ENCODE peak calls at places on chromosomes 16 and 17, in ten cellular contexts. L, J, M, R, U, A, N, G, D and B are unnamed samples.

GRCh38 chr17:36899250-36900129 is 37.8 kb upstream of the LHX1 start:
- DNase-seq in D (no peak), G (no peak), L (no peak), U (no peak), M (no peak), A (no peak), J (no peak), N (no peak), R (no peak), B (no peak)

GRCh38 chr16:88333645-88334516 is 48.9 kb upstream of the ZNF469 start:
- DNase-seq in N (no peak), U (no peak), J (no peak), D (no peak), G (no peak), R (no peak), A (no peak), L (no peak), M (no peak), B (no peak)

GRCh38 chr16:10178079-10178478 is 4.1 kb downstream of the GRIN2A start:
- DNase-seq in L (peak), A (no peak), N (no peak), D (no peak), J (no peak), G (no peak), R (no peak), M (no peak), U (no peak), B (peak)

GRCh38 chr17:41510251-41511065 is 5.0 kb upstream of the KRT13 start:
- DNase-seq in G (no peak), N (no peak), J (no peak), U (no peak), A (no peak), R (no peak), L (no peak), M (no peak), D (no peak), B (no peak)

GRCh38 chr16:85067431-85067830 is 39.8 kb downstream of the KIAA0513 start:
- DNase-seq in G (no peak), R (no peak), L (no peak), J (no peak), D (no peak), N (no peak), A (no peak), U (no peak), M (no peak), B (no peak)

GRCh38 chr16:47940466-47940865 is 215.3 kb downstream of the ABCC12 start:
- DNase-seq in D (no peak), J (no peak), R (no peak), N (no peak), U (no peak), A (no peak), L (no peak), M (no peak), G (no peak), B (no peak)

GRCh38 chr16:88907768-88908167 is 41.3 kb upstream of the PABPN1L start:
- DNase-seq in R (no peak), M (no peak), L (peak), U (no peak), J (peak), N (no peak), D (no peak), G (no peak), A (no peak), B (peak)

GRCh38 chr17:71633391-71633849 is 487.4 kb upstream of the SOX9 start:
- DNase-seq in N (peak), L (peak), A (no peak), G (no peak), M (no peak), U (no peak), D (no peak), R (no peak), J (peak), B (peak)

GRCh38 chr16:89949756-89950155 is 1.2 kb downstream of the DEF8 start:
- DNase-seq in A (no peak), R (no peak), G (no peak), U (no peak), J (no peak), D (no peak), N (no peak), M (peak), L (no peak), B (no peak)

GRCh38 chr16:12917246-12917645 is 15.8 kb downstream of the SHISA9 start:
- DNase-seq in J (no peak), N (no peak), R (no peak), D (no peak), L (no peak), U (no peak), M (no peak), A (no peak), G (no peak), B (no peak)
- H3K27ac ChIP-seq in J (no peak), N (no peak), R (no peak), D (no peak), L (no peak), U (no peak), M (no peak), A (no peak), G (no peak), B (no peak)

GRCh38 chr16:66928702-66929388 is 3.5 kb upstream of the RRAD start:
- DNase-seq in G (no peak), J (peak), U (no peak), N (no peak), A (no peak), L (peak), M (peak), D (no peak), R (no peak), B (no peak)
- TF ChIP-seq CTCF in G (peak), J (peak), U (no peak), N (peak), A (no peak), L (peak), M (peak), D (peak), R (peak), B (no peak)

GRCh38 chr17:40312893-40313659 is 4.1 kb downstream of the RARA start:
- DNase-seq in G (peak), U (no peak), J (no peak), N (no peak), D (no peak), R (no peak), A (no peak), M (no peak), L (no peak), B (no peak)

GRCh38 chr17:40310882-40311391 is 2.0 kb downstream of the RARA start:
- DNase-seq in N (no peak), J (no peak), D (peak), G (peak), R (no peak), L (no peak), U (no peak), M (no peak), A (no peak), B (no peak)

GRCh38 chr17:40309938-40310510 is 1.0 kb downstream of the RARA start:
- DNase-seq in L (no peak), D (no peak), M (no peak), U (no peak), G (peak), R (no peak), N (no peak), J (no peak), A (no peak), B (no peak)

GRCh38 chr17:40312131-40312731 is 3.3 kb downstream of the RARA start:
- DNase-seq in D (peak), U (no peak), L (peak), N (no peak), M (no peak), A (no peak), J (no peak), R (no peak), G (peak), B (no peak)

DNA sequence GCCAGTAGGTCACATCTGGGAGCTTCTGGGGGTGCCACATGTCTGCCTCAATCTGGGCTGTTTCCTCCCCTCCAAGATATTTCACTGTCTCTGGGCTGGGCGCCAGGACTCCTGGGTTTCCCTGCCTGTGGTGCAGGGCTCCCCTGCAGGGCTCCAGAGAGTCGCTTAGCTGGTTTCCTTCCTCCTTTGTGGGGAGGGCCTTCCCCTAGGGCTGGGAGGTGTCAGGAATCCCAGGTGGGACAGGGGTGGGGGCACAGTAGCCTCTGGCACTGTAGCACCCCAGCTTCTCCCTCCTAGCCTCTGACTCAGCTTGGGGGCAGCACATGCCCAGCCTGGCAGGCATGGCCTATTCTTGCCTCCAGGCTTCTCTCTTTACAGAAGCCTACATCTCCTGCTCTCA is 2.6 kb downstream of the RARA start:
- DNase-seq in J (no peak), U (no peak), M (no peak), N (no peak), A (no peak), R (no peak), G (peak), L (peak), D (peak), B (peak)
- H3K27ac ChIP-seq in J (no peak), U (peak), M (no peak), N (peak), A (peak), R (peak), G (peak), L (peak), D (peak), B (peak)

GRCh38 chr16:31108035-31108793 is at the start of gene BCKDK:
- DNase-seq in G (peak), R (no peak), U (peak), D (peak), L (peak), N (peak), J (peak), A (peak), M (peak), B (peak)

GRCh38 chr16:31106509-31107464 is 1.4 kb upstream of the BCKDK start:
- DNase-seq in D (no peak), J (no peak), R (no peak), A (no peak), N (no peak), L (no peak), M (no peak), G (no peak), U (no peak), B (no peak)

GRCh38 chr16:31108794-31109558 is 790 bp downstream of the BCKDK start:
- DNase-seq in L (no peak), M (no peak), G (no peak), D (no peak), R (no peak), U (no peak), N (no peak), A (no peak), J (no peak), B (no peak)

GRCh38 chr16:31107465-31107867 is 720 bp upstream of the BCKDK start:
- DNase-seq in U (no peak), R (no peak), D (no peak), N (no peak), L (no peak), G (no peak), M (peak), J (no peak), A (no peak), B (no peak)

DNA sequence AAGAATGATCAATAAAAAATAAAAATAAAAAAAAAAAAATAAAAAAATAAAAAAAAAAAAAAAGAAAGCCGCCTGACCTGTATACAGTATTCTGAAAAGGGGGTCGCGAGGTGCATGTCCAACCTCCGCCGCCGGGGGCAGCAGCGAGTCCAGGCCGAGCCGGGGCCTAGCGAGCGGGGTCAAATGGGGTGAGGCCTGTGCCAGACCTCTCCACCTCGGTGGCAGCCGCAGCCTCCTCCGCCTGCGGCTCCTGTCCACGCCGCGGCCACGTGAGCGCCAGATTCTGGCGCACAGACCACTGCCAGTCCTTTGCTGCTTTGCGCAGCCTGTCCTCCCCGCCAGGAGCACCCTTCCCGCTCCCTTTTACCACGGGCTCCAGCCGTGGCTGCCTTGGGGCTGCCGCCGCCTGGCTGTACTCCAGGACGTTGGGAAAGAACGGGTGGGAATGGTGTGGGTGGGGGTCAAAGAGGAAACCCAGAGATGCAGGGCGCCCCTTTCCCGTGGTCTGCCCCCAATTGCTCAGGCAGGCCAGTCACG is 2.4 kb upstream of the BCKDK start:
- DNase-seq in J (no peak), U (peak), N (no peak), D (peak), G (peak), A (peak), R (no peak), L (peak), M (peak), B (no peak)
- TF ChIP-seq CTCF in J (peak), U (peak), N (peak), D (peak), G (peak), A (peak), R (peak), L (peak), M (peak), B (peak)

DNA sequence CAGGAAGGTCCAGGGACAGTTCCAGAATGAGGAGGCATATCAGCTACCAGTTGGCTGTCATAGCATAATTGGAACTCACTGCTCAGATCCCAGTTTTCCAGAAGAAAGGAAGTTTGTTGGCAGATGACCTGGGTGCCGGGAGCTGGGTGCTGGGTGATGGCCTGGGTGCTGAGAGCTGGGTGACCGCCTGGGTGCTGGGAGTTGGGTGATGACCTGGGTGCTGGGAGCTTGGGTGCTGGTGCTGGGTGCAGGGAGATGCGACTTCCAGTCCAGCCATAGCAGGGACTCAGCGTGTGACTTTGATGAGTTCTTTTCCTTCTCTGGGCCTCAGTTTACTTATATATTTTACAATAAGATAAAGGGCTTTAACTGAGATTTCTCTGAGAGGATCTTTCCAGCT is 18.0 kb downstream of the WSCD1 start:
- DNase-seq in L (no peak), J (no peak), G (no peak), M (no peak), A (no peak), N (no peak), R (no peak), D (no peak), U (no peak), B (no peak)
- H3K27ac ChIP-seq in L (no peak), J (no peak), G (no peak), M (no peak), A (no peak), N (no peak), R (no peak), D (no peak), U (no peak), B (no peak)

GRCh38 chr16:31455601-31456314 is 3.5 kb upstream of the ARMC5 start:
- DNase-seq in L (no peak), N (no peak), D (no peak), R (no peak), U (no peak), G (no peak), A (no peak), J (no peak), M (peak), B (no peak)
- TF ChIP-seq CTCF in L (peak), N (peak), D (peak), R (no peak), U (no peak), G (peak), A (no peak), J (no peak), M (peak), B (no peak)

DNA sequence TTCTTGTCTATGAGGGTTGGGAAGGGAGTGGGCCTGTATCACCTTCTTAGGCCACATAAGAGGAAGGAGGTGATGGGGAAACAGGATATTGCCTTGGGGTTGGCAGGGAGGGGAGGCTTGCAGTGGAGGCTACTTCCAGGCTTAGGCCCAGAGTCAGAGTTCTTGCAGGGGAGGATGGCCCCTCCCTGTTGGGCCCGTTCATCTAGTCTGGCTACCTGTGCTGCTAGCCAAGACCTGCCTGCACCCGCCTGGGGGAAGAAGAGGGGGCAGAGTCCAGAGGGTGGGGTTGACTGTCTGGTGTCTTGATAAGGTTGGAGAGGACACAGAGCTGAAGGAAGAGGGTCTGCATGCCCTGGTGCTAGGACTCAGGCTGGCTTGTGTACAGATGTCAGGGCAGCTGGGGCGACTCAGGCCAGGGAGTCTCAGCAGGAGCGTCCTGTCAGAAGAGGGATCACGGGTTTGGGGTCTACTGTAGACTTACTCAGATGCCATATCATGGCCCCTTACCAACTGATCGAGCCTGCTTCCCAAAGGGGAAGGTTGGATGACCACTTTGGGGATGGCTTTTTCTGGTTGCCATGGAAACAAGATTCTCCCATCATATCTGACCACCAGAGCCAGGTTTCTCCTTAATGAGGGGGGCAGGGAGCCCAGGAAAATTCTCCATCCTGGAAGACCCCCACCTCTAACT is 5.3 kb downstream of the KDM6B start:
- DNase-seq in D (no peak), L (no peak), A (no peak), N (no peak), M (peak), G (no peak), U (no peak), R (no peak), J (no peak), B (no peak)
- H3K27ac ChIP-seq in D (peak), L (no peak), A (peak), N (peak), M (peak), G (peak), U (peak), R (peak), J (peak), B (peak)

GRCh38 chr17:72825218-72825617 is 267.3 kb downstream of the SLC39A11 start:
- DNase-seq in N (no peak), G (no peak), U (no peak), M (no peak), J (no peak), A (no peak), L (no peak), R (no peak), D (no peak), B (no peak)

GRCh38 chr17:72826602-72827001 is 265.9 kb downstream of the SLC39A11 start:
- DNase-seq in G (no peak), A (no peak), L (peak), M (no peak), R (no peak), N (peak), D (no peak), J (peak), U (no peak), B (peak)

GRCh38 chr17:72822358-72823023 is 270.0 kb downstream of the SLC39A11 start:
- DNase-seq in M (no peak), U (peak), G (no peak), R (no peak), L (no peak), D (no peak), J (no peak), A (no peak), N (peak), B (no peak)
- TF ChIP-seq CTCF in M (no peak), U (no peak), G (no peak), R (no peak), L (no peak), D (no peak), J (no peak), A (no peak), N (no peak), B (no peak)

GRCh38 chr17:80061421-80061820 is 25.0 kb downstream of the CCDC40 start:
- DNase-seq in G (no peak), U (no peak), J (no peak), R (no peak), N (no peak), A (no peak), D (no peak), L (no peak), M (no peak), B (no peak)
- H3K27ac ChIP-seq in G (no peak), U (peak), J (no peak), R (no peak), N (no peak), A (peak), D (no peak), L (no peak), M (no peak), B (no peak)

GRCh38 chr17:66451188-66452149 is 149.1 kb downstream of the PRKCA start:
- DNase-seq in M (no peak), L (no peak), G (no peak), R (no peak), J (no peak), N (no peak), D (no peak), A (peak), U (peak), B (no peak)
- TF ChIP-seq CTCF in M (no peak), L (no peak), G (no peak), R (no peak), J (peak), N (peak), D (no peak), A (peak), U (peak), B (no peak)